ENCODE peak calls at places on chromosomes 13 and 19, in four cellular contexts. W is GM12878, T is endothelial cell of umbilical vein, G is K562. P is an unnamed sample.

GRCh38 chr13:105412171-105412570 is 1123.3 kb downstream of the EFNB2 start:
- DNase-seq in W (no peak), T (no peak), G (no peak), P (no peak)

GRCh38 chr13:36124236-36124822 is 6.9 kb downstream of the DCLK1 start:
- DNase-seq in W (no peak), T (peak; percentile 67), G (no peak), P (peak; percentile 4)

GRCh38 chr13:109730832-109731335 is 55.5 kb downstream of the IRS2 start:
- DNase-seq in W (no peak), T (no peak), G (no peak), P (no peak)

GRCh38 chr19:38837656-38838121 is 6.1 kb upstream of the ECH1 start:
- DNase-seq in W (no peak), T (no peak), G (peak; percentile 12), P (peak; percentile 35)

GRCh38 chr13:83498486-83499190 is 383.6 kb downstream of the SLITRK1 start:
- DNase-seq in W (no peak), T (no peak), G (no peak), P (peak; percentile 37)

GRCh38 chr19:29121684-29122083 is 91.3 kb downstream of the UQCRFS1 start:
- DNase-seq in W (no peak), T (no peak), G (peak; percentile 56), P (no peak)

GRCh38 chr19:8204961-8205360 is 4.2 kb upstream of the CERS4 start:
- DNase-seq in W (no peak), T (no peak), G (no peak), P (no peak)

GRCh38 chr13:90412980-90413379 is 934.5 kb upstream of the MIR17HG start:
- DNase-seq in W (no peak), T (no peak), G (no peak), P (no peak)

GRCh38 chr13:98368019-98368418 is 190.9 kb upstream of the RNF113B start:
- DNase-seq in W (no peak), T (no peak), G (no peak), P (peak; percentile 84)

GRCh38 chr19:49570997-49571676 is 9.2 kb downstream of the NOSIP start:
- DNase-seq in W (no peak), T (no peak), G (peak; percentile 27), P (no peak)

GRCh38 chr19:2081873-2082810 is 14.0 kb downstream of the MOB3A start:
- DNase-seq in W (no peak), T (no peak), G (no peak), P (no peak)

GRCh38 chr13:111065698-111066097 is 49.4 kb upstream of the ARHGEF7 start:
- DNase-seq in W (no peak), T (no peak), G (no peak), P (no peak)

GRCh38 chr13:104597554-104598240 is 1531.5 kb upstream of the SLC10A2 start:
- DNase-seq in W (no peak), T (no peak), G (no peak), P (no peak)

GRCh38 chr13:97235549-97236206 is 13.5 kb downstream of the MBNL2 start:
- DNase-seq in W (no peak), T (peak; percentile 64), G (no peak), P (no peak)

GRCh38 chr13:52399037-52399436 is 6.9 kb downstream of the THSD1 start:
- DNase-seq in W (no peak), T (no peak), G (no peak), P (no peak)

GRCh38 chr19:41367848-41368301 is 3.9 kb upstream of the B9D2 start:
- DNase-seq in W (no peak), T (peak; percentile 82), G (peak; percentile 74), P (peak; percentile 96)

GRCh38 chr13:93259527-93260080 is 33.0 kb downstream of the GPC6 start:
- DNase-seq in W (no peak), T (no peak), G (no peak), P (peak; percentile 15)

GRCh38 chr19:49113762-49114629 is at the start of gene LIN7B:
- DNase-seq in W (no peak), T (peak; percentile 74), G (peak; percentile 88), P (peak; percentile 54)

GRCh38 chr13:40589285-40590109 is 76.9 kb downstream of the FOXO1 start:
- DNase-seq in W (peak; percentile 88), T (peak; percentile 94), G (no peak), P (no peak)

GRCh38 chr13:53758946-53759345 is 730.3 kb downstream of the OLFM4 start:
- DNase-seq in W (no peak), T (no peak), G (no peak), P (no peak)

GRCh38 chr13:26679945-26680516 is 80.6 kb downstream of the GPR12 start:
- DNase-seq in W (no peak), T (no peak), G (no peak), P (peak; percentile 54)

GRCh38 chr19:10191347-10191746 is 3.4 kb downstream of the DNMT1 start:
- DNase-seq in W (no peak), T (peak; percentile 97), G (no peak), P (peak; percentile 95)

GRCh38 chr19:3710265-3710812 is 2.2 kb downstream of the TJP3 start:
- DNase-seq in W (no peak), T (no peak), G (peak; percentile 67), P (peak; percentile 43)

GRCh38 chr13:27465611-27466010 is 15.2 kb upstream of the MTIF3 start:
- DNase-seq in W (no peak), T (peak; percentile 24), G (no peak), P (no peak)

GRCh38 chr13:41029629-41030028 is 10.5 kb upstream of the ELF1 start:
- DNase-seq in W (no peak), T (no peak), G (no peak), P (no peak)

GRCh38 chr13:46339035-46339666 is 47.9 kb downstream of the RUBCNL start:
- DNase-seq in W (peak; percentile 59), T (no peak), G (no peak), P (peak; percentile 12)

GRCh38 chr13:95644611-95645052 is at the start of gene DZIP1:
- DNase-seq in W (no peak), T (peak; percentile 84), G (no peak), P (peak; percentile 83)

GRCh38 chr19:13146763-13147563 is 3.2 kb downstream of the STX10 start:
- DNase-seq in W (no peak), T (no peak), G (no peak), P (no peak)

GRCh38 chr13:61880576-61881283 is 465.1 kb upstream of the PCDH20 start:
- DNase-seq in W (no peak), T (peak; percentile 58), G (peak; percentile 4), P (peak; percentile 5)
- TF ChIP-seq FOS in W (no peak), T (no peak), G (no peak), P (no peak)

DNA sequence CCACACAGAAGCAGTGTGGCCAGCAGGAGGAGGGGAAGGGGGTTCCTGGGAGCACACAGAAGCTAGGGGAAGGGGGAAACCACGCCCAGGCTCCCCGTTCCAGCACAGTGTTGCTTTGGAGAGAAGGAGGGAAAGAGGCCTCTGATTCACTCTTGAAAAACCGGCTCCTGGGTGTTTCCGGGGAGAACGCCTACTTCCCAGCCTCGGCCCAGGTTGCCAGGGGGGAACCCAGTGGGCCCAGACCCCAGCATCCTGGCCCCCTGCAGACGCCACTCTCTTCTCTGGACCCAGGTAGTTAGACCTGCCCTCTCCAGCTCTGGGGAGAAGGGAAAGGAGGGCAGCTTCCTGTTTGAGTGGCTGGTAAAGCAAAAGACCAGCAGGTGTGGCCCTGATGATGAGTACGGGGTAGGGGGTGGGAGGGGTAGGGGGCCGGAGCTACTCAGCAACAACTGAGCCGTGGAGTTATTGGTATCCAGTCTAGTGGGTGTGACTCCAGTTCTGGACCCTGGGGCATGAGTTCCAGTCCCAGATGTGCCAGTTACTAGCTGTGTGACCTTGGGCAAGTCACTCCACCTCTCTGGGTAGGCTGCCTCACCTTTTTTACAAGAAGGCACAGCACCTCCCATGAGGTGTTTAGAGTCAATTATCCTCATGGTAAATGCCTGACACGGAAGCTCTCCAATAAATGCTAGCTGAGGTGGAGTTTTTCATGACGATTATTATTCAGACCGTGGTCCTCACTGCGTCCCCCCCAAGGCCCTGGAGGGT is 833 bp downstream of the GIPC1 start:
- DNase-seq in W (no peak), T (no peak), G (no peak), P (no peak)
- TF ChIP-seq FOS in W (no peak), T (no peak), G (no peak), P (no peak)

GRCh38 chr19:498591-498950 is 2.3 kb downstream of the MADCAM1 start:
- DNase-seq in W (no peak), T (no peak), G (no peak), P (no peak)
- TF ChIP-seq FOS in W (no peak), T (no peak), G (no peak), P (no peak)

GRCh38 chr13:31395090-31395489 is 195.3 kb downstream of the B3GLCT start:
- DNase-seq in W (no peak), T (no peak), G (no peak), P (no peak)

GRCh38 chr13:31399690-31400089 is 199.9 kb downstream of the B3GLCT start:
- DNase-seq in W (no peak), T (no peak), G (no peak), P (no peak)

DNA sequence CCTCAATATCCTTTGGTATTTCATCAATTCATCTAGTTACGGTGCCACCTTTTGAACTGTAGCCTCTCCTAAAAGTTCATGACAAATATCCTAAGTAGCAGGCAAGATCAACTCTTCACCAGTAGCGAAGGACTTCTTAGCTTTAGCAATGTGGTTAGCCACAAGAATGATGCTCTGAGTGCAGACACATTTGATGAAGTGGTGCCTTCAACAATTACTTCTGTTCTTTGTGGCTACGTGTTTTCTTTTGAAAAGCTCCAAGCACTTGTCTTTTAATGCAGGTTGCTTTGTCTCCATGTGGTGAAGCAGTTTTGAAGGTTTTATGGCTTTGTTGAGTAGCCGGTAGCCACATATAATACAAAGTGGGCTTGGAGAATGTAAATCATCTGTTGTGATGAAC is 194.7 kb downstream of the B3GLCT start:
- DNase-seq in W (no peak), T (no peak), G (no peak), P (no peak)
- TF ChIP-seq FOS in W (no peak), T (no peak), G (no peak), P (no peak)

DNA sequence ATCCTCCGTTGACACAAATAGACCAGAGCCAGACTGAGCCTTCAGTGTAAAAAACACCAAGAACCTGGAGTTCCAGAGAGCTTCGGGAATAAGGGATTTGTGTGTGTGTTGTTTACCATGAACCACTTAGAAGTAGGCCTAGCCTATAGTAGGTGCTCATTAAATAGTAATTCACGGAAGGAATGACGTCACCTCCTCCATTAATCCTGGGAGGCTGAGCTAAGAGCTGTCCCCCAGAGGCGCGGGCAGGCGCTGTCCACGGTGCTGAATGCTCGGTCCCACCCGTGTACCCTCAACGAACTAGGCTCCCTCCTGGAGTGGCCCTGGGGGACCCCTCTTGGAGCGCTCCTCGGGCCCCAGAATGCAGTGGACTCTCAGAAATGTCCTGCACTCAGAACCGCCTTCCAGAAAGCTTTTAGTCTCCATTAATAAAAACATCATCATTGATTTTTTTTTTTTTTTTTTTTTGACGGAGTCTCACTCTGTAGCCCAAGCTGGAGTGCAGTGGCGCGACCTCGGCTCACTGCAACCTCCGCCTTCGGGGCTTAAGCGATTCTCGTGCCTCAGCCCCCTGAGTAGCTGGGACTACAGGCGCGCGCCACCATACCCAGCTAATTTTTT is 6.5 kb downstream of the UNC13A start:
- DNase-seq in W (no peak), T (peak; percentile 30), G (peak; percentile 85), P (peak; percentile 56)
- TF ChIP-seq FOS in W (no peak), T (no peak), G (no peak), P (no peak)

GRCh38 chr13:30388401-30389283 is 33.7 kb upstream of the UBE2L5 start:
- DNase-seq in W (no peak), T (peak; percentile 23), G (no peak), P (peak; percentile 89)
- TF ChIP-seq FOS in W (no peak), T (no peak), G (no peak), P (no peak)

P was measured in IMR-90.